ENCODE peak calls at places on chromosomes 12 and 14, in five cellular contexts. E is HCT116, A is stomach, N is ovary, J is heart left ventricle. D is an unnamed sample.

GRCh38 chr12:15829949-15830348 is 40.8 kb upstream of the EPS8 start:
- DNase-seq in E (no peak), A (no peak), N (no peak), J (peak), D (peak)

GRCh38 chr14:76386922-76387782 is 11.2 kb downstream of the ESRRB start:
- DNase-seq in E (peak), A (peak), N (peak), J (peak), D (peak)

GRCh38 chr12:94107910-94108309 is 40.5 kb upstream of the PLXNC1 start:
- DNase-seq in E (no peak), A (no peak), N (no peak), J (no peak), D (no peak)

GRCh38 chr12:125145196-125145595 is 80.0 kb downstream of the AACS start:
- DNase-seq in E (no peak), A (no peak), N (no peak), J (no peak), D (no peak)

GRCh38 chr12:11133162-11133561 is 1.3 kb downstream of the TAS2R30 start:
- DNase-seq in E (no peak), A (no peak), N (no peak), J (no peak), D (no peak)

GRCh38 chr14:97407701-97408407 is 610.7 kb downstream of the VRK1 start:
- DNase-seq in E (no peak), A (no peak), N (no peak), J (no peak), D (no peak)

GRCh38 chr12:121986494-121987245 is 35.0 kb upstream of the BCL7A start:
- DNase-seq in E (no peak), A (no peak), N (no peak), J (no peak), D (no peak)

GRCh38 chr12:132638541-132639408 is 20.2 kb downstream of the P2RX2 start:
- DNase-seq in E (no peak), A (no peak), N (peak), J (no peak), D (peak)

GRCh38 chr14:74468513-74468912 is 24.6 kb downstream of the NPC2 start:
- DNase-seq in E (no peak), A (no peak), N (no peak), J (no peak), D (no peak)

GRCh38 chr14:29410581-29410980 is 517.1 kb downstream of the PRKD1 start:
- DNase-seq in E (no peak), A (no peak), N (no peak), J (no peak), D (no peak)

GRCh38 chr12:52203126-52203921 is 11.5 kb upstream of the KRT80 start:
- DNase-seq in E (peak), A (peak), N (peak), J (peak), D (peak)

GRCh38 chr12:47867496-47867941 is 37.3 kb downstream of the VDR start:
- DNase-seq in E (no peak), A (no peak), N (no peak), J (no peak), D (peak)

GRCh38 chr14:50301914-50302313 is 10.1 kb downstream of the L2HGDH start:
- DNase-seq in E (no peak), A (no peak), N (no peak), J (no peak), D (no peak)

GRCh38 chr12:52262286-52262685 is 12.2 kb upstream of the KRT86 start:
- DNase-seq in E (no peak), A (no peak), N (no peak), J (no peak), D (no peak)

GRCh38 chr12:77062846-77063461 is 2.4 kb downstream of the E2F7 start:
- DNase-seq in E (no peak), A (peak), N (no peak), J (peak), D (no peak)

GRCh38 chr12:57268264-57268663 is 17.3 kb upstream of the STAC3 start:
- DNase-seq in E (no peak), A (no peak), N (no peak), J (no peak), D (peak)

GRCh38 chr12:120497524-120498150 is 1.7 kb downstream of the DYNLL1 start:
- DNase-seq in E (no peak), A (no peak), N (no peak), J (no peak), D (no peak)

GRCh38 chr12:12608557-12608957 is 3.1 kb upstream of the CREBL2 start:
- DNase-seq in E (no peak), A (no peak), N (no peak), J (no peak), D (peak)

GRCh38 chr12:112908548-112908947 is 1.8 kb downstream of the OAS1 start:
- DNase-seq in E (no peak), A (no peak), N (no peak), J (no peak), D (no peak)

GRCh38 chr12:60529723-60530122 is 933.9 kb downstream of the SLC16A7 start:
- DNase-seq in E (no peak), A (no peak), N (no peak), J (no peak), D (no peak)

GRCh38 chr12:1928439-1929121 is 10.1 kb upstream of the CACNA2D4 start:
- DNase-seq in E (no peak), A (peak), N (no peak), J (no peak), D (no peak)

GRCh38 chr14:68140111-68140741 is 320.6 kb downstream of the RAD51B start:
- DNase-seq in E (peak), A (peak), N (no peak), J (peak), D (no peak)

GRCh38 chr12:101480849-101481248 is 5.7 kb downstream of the SPIC start:
- DNase-seq in E (no peak), A (no peak), N (no peak), J (no peak), D (peak)

GRCh38 chr12:79689477-79690155 is 1.1 kb downstream of the PAWR start:
- DNase-seq in E (no peak), A (peak), N (peak), J (peak), D (no peak)

GRCh38 chr14:72732022-72732780 is 161.7 kb downstream of the DPF3 start:
- DNase-seq in E (no peak), A (no peak), N (no peak), J (no peak), D (no peak)

GRCh38 chr12:124906606-124907261 is 7.7 kb downstream of the UBC start:
- DNase-seq in E (peak), A (peak), N (peak), J (peak), D (peak)

GRCh38 chr12:106045251-106045674 is 93.5 kb downstream of the NUAK1 start:
- DNase-seq in E (no peak), A (no peak), N (no peak), J (no peak), D (no peak)

GRCh38 chr12:90152897-90153624 is 444.4 kb upstream of the ATP2B1 start:
- DNase-seq in E (no peak), A (no peak), N (no peak), J (no peak), D (peak)

GRCh38 chr12:80498059-80498728 is 54.2 kb downstream of the PTPRQ start:
- DNase-seq in E (no peak), A (no peak), N (no peak), J (no peak), D (no peak)

GRCh38 chr12:121579981-121580868 is 598 bp downstream of the KDM2B start:
- DNase-seq in E (no peak), A (peak), N (peak), J (peak), D (peak)

GRCh38 chr12:26524862-26525465 is 308.0 kb downstream of the ITPR2 start:
- DNase-seq in E (peak), A (no peak), N (no peak), J (no peak), D (peak)

GRCh38 chr14:77314043-77314442 is 6.6 kb downstream of the POMT2 start:
- DNase-seq in E (no peak), A (no peak), N (no peak), J (no peak), D (no peak)

GRCh38 chr12:100926669-100927248 is 132.2 kb downstream of the ANO4 start:
- DNase-seq in E (peak), A (no peak), N (no peak), J (no peak), D (peak)

GRCh38 chr12:90102957-90103652 is 394.5 kb upstream of the ATP2B1 start:
- DNase-seq in E (peak), A (no peak), N (no peak), J (no peak), D (peak)

DNA sequence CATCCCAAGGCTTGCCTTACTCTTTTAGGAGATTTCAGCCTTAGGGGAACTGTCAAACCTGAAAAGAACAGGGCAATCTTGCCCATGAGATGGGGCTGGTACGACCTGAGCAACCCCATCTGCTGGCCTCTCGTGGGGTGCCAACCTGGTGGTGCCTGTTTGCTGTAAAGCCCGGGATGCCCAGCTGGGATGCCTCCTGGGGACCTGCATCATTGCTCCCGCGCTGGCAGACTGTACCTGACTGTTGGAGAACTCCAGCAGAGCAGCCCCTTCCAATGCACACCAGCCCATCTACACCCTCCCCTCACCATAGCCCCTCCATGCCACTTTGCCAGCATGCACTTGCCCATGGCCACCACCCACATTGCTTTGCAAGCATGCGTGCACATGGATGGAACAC is 335.7 kb downstream of the RPS29 start:
- DNase-seq in E (no peak), A (no peak), N (no peak), J (no peak), D (no peak)
- TF ChIP-seq POLR2A in E (no peak), A (no peak), N (no peak), J (no peak), D (no peak)

GRCh38 chr12:72285861-72286260 is 13.7 kb downstream of the TRHDE start:
- DNase-seq in E (no peak), A (no peak), N (no peak), J (no peak), D (no peak)

GRCh38 chr12:72281145-72281544 is 9.0 kb downstream of the TRHDE start:
- DNase-seq in E (no peak), A (no peak), N (no peak), J (no peak), D (no peak)

GRCh38 chr12:72278894-72279293 is 6.7 kb downstream of the TRHDE start:
- DNase-seq in E (no peak), A (no peak), N (no peak), J (no peak), D (no peak)

GRCh38 chr12:72286526-72286925 is 14.4 kb downstream of the TRHDE start:
- DNase-seq in E (no peak), A (no peak), N (no peak), J (no peak), D (no peak)

GRCh38 chr12:72282721-72283120 is 10.6 kb downstream of the TRHDE start:
- DNase-seq in E (no peak), A (no peak), N (no peak), J (no peak), D (no peak)
- TF ChIP-seq CTCF in E (peak), A (no peak), N (no peak), J (no peak), D (peak)

GRCh38 chr12:24948816-24949722 is at the start of gene BCAT1:
- DNase-seq in E (no peak), A (peak), N (peak), J (peak), D (peak)
- TF ChIP-seq POLR2A in E (no peak), A (no peak), N (no peak), J (no peak), D (peak)

DNA sequence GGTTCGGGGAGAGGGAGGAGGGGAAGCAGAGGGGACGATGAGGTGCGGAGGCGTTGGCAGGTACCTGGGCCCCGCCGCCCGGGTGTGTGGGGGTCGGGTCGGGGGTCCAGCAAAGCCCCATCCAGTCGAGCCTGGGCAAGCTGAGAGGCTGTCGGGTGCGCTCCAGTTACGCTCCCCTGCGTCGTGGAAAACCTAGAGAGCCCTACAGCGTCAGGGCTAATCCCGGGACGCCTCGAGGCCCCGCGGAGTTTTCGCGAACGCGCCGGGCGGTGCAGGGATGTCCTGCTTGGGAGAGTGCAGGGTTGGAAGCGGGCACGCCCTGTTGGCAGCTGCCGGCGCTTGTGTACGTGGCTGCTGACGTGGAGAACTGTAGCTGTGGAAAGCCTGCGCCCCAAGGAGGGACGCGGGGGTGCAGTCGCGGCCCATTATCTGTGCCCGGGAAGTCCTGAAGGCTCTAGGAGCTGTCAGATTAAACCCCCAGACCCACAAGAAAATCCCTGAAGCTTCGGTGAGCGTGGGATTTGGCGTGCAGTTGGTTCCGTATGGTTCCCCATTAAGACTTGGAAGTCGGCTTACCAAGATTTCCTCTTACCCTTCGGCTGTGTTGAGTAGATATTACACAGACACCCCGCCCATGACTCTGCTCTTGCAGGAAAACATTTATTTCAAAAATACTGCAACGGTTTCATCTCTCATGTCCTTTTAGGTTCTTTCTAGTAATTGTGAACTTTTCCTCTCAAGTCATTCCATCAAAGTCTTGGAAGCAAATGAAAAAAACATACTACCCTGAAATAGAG is 11.3 kb upstream of the SLC38A2 start:
- DNase-seq in E (peak), A (peak), N (peak), J (peak), D (peak)
- TF ChIP-seq CTCF in E (no peak), A (no peak), N (no peak), J (peak), D (no peak)

GRCh38 chr12:66187822-66188221 is 1.2 kb upstream of the IRAK3 start:
- DNase-seq in E (no peak), A (no peak), N (no peak), J (no peak), D (no peak)

GRCh38 chr12:66190519-66191406 is 1.7 kb downstream of the IRAK3 start:
- DNase-seq in E (no peak), A (no peak), N (no peak), J (no peak), D (peak)

GRCh38 chr12:66187016-66187415 is 2.0 kb upstream of the IRAK3 start:
- DNase-seq in E (no peak), A (no peak), N (no peak), J (no peak), D (no peak)

GRCh38 chr12:66189476-66189823 is 436 bp downstream of the IRAK3 start:
- DNase-seq in E (no peak), A (no peak), N (no peak), J (no peak), D (peak)

GRCh38 chr12:66188584-66189475 is at the start of gene IRAK3:
- DNase-seq in E (no peak), A (peak), N (peak), J (peak), D (peak)
- TF ChIP-seq POLR2A in E (no peak), A (no peak), N (peak), J (peak), D (peak)

GRCh38 chr12:6424008-6424347 is 20.8 kb upstream of the CD27 start:
- DNase-seq in E (no peak), A (no peak), N (no peak), J (no peak), D (no peak)

GRCh38 chr12:6424848-6425247 is 19.9 kb upstream of the CD27 start:
- DNase-seq in E (no peak), A (peak), N (no peak), J (no peak), D (no peak)

GRCh38 chr12:6420364-6420763 is 24.4 kb upstream of the CD27 start:
- DNase-seq in E (no peak), A (no peak), N (no peak), J (no peak), D (no peak)

GRCh38 chr12:6425588-6426531 is 18.9 kb upstream of the CD27 start:
- DNase-seq in E (no peak), A (peak), N (peak), J (no peak), D (peak)

DNA sequence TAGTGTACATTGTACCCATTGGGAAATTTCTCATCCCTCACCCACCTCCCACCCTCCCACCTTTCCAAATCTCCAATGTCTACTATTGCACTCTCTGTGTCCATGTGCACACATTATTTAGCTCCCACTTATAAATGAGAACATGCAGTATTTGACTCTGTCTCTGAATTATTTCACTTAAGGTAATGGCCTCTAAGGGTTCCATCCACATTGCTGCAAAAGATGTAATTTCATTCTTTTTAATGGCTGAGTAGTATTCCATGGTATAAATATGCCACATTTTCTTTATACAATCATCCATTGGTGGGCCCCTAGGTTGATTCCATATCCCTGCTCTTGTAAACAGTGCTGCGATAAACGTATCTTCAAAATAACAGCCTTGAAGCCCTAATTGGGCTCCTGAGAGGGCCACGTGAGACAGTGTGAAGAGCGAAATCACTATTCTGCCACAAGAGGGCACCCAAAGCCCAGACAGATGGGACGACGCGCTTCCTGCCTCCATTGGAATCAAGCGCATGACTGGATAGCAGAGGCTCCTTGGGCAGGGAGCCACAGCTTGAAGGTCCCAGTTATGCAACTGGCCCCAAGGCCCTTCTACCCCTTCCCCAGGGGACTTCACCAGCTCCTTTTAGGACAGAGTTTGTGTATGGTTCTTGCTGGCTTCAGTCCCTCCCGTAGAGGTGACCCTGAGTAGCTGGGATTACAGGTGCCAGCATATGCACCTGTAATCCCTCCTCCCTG is 21.3 kb upstream of the CD27 start:
- DNase-seq in E (peak), A (peak), N (peak), J (peak), D (peak)
- TF ChIP-seq CTCF in E (peak), A (no peak), N (peak), J (peak), D (peak)

GRCh38 chr14:60734465-60735242 is at the start of gene MNAT1:
- DNase-seq in E (peak), A (peak), N (peak), J (peak), D (peak)
- TF ChIP-seq POLR2A in E (peak), A (no peak), N (peak), J (no peak), D (peak)

GRCh38 chr14:57051633-57052032 is 217.1 kb downstream of the EXOC5 start:
- DNase-seq in E (no peak), A (no peak), N (no peak), J (no peak), D (no peak)
- TF ChIP-seq CTCF in E (peak), A (no peak), N (no peak), J (no peak), D (no peak)

GRCh38 chr12:27781680-27782079 is 1.6 kb upstream of the MANSC4 start:
- DNase-seq in E (no peak), A (no peak), N (no peak), J (no peak), D (no peak)

GRCh38 chr12:27779416-27779815 is 617 bp upstream of the KLHL42 start:
- DNase-seq in E (no peak), A (no peak), N (no peak), J (peak), D (peak)

GRCh38 chr12:27778206-27778605 is 1.8 kb upstream of the KLHL42 start:
- DNase-seq in E (no peak), A (no peak), N (no peak), J (no peak), D (no peak)

GRCh38 chr12:27780612-27781408 is 774 bp upstream of the MANSC4 start:
- DNase-seq in E (no peak), A (peak), N (peak), J (peak), D (peak)

GRCh38 chr12:27779837-27780611 is at the start of the genes KLHL42 and MANSC4:
- DNase-seq in E (no peak), A (peak), N (peak), J (peak), D (peak)
- TF ChIP-seq POLR2A in E (peak), A (no peak), N (peak), J (no peak), D (peak)